ENCODE peak calls at places on chromosome 5, in six cellular contexts. T, O, L, Q, J and P are unnamed samples.

GRCh38 chr5:75020016-75020656 is 32.2 kb downstream of the GCNT4 start:
- DNase-seq in T (no peak), Q (no peak), L (no peak), O (no peak), J (no peak), P (no peak)

GRCh38 chr5:170000155-170000554 is 19.9 kb upstream of the INSYN2B start:
- DNase-seq in L (no peak), O (no peak), J (no peak), Q (no peak), T (no peak), P (no peak)

GRCh38 chr5:174317261-174317894 is 271.9 kb downstream of the NSG2 start:
- DNase-seq in Q (no peak), T (no peak), J (peak; percentile 55), O (no peak), L (no peak), P (no peak)

GRCh38 chr5:83844320-83845068 is 123.8 kb upstream of the HAPLN1 start:
- DNase-seq in J (no peak), T (no peak), Q (peak; percentile 38), O (peak; percentile 17), L (no peak), P (no peak)

GRCh38 chr5:6125781-6126180 is 252.6 kb downstream of the MED10 start:
- DNase-seq in O (no peak), L (no peak), Q (no peak), J (no peak), T (no peak), P (no peak)

GRCh38 chr5:158599132-158599531 is 500.6 kb downstream of the EBF1 start:
- DNase-seq in Q (no peak), L (no peak), T (no peak), J (no peak), O (no peak), P (no peak)

GRCh38 chr5:168477060-168477459 is 9.2 kb upstream of the RARS1 start:
- DNase-seq in L (no peak), Q (no peak), J (no peak), O (no peak), T (no peak), P (no peak)

GRCh38 chr5:172029876-172030275 is 23.4 kb upstream of the FBXW11 start:
- DNase-seq in T (no peak), O (no peak), L (no peak), Q (no peak), J (no peak), P (no peak)

GRCh38 chr5:181186022-181186421 is 19.0 kb downstream of the TRIM7 start:
- DNase-seq in O (no peak), L (no peak), Q (no peak), T (no peak), J (no peak), P (no peak)

GRCh38 chr5:141908796-141909195 is 14.9 kb upstream of the DELE1 start:
- DNase-seq in O (no peak), T (no peak), J (no peak), Q (no peak), L (no peak), P (no peak)

GRCh38 chr5:9712506-9713285 is 82.5 kb upstream of the TAS2R1 start:
- DNase-seq in J (no peak), O (no peak), T (no peak), L (no peak), Q (peak; percentile 9), P (no peak)

GRCh38 chr5:141507387-141508091 is 18.7 kb downstream of the PCDHGC5 start:
- DNase-seq in J (no peak), Q (peak; percentile 82), O (no peak), T (no peak), L (no peak), P (no peak)

GRCh38 chr5:50768650-50769049 is 102.2 kb downstream of the PARP8 start:
- DNase-seq in T (no peak), O (no peak), L (no peak), J (no peak), Q (no peak), P (no peak)

GRCh38 chr5:117713585-117714198 is 1139.1 kb upstream of the SEMA6A start:
- DNase-seq in O (no peak), T (no peak), Q (no peak), L (no peak), J (no peak), P (no peak)

GRCh38 chr5:132500931-132501628 is 10.5 kb upstream of the IRF1 start:
- DNase-seq in Q (no peak), L (peak; percentile 57), T (no peak), O (peak; percentile 83), J (peak; percentile 53), P (no peak)

GRCh38 chr5:68303038-68303738 is 87.6 kb downstream of the PIK3R1 start:
- DNase-seq in Q (no peak), O (no peak), J (no peak), T (no peak), L (no peak), P (no peak)

GRCh38 chr5:33612386-33612785 is 171.6 kb downstream of the TARS1 start:
- DNase-seq in O (no peak), J (no peak), Q (peak; percentile 12), L (no peak), T (no peak), P (no peak)